ENCODE peak calls at places on chromosomes 3 and 15, in seven cellular contexts. J is upper lobe of left lung, R is cardiac muscle cell, A is fibroblast of lung, S is IMR-90, B is A549, D is mucosa of descending colon. Q is an unnamed sample.

GRCh38 chr3:52236424-52236886 is 2.5 kb downstream of the TWF2 start:
- DNase-seq in J (peak; percentile 20), R (no peak), A (no peak), S (no peak), B (no peak), D (peak; percentile 24), Q (peak; percentile 27)

GRCh38 chr3:100260081-100260684 is 609 bp upstream of the TBC1D23 start:
- DNase-seq in J (no peak), R (peak; percentile 37), A (peak; percentile 71), S (peak; percentile 51), B (no peak), D (peak; percentile 43), Q (peak; percentile 81)

GRCh38 chr15:81216411-81216810 is 19.7 kb downstream of the IL16 start:
- DNase-seq in J (no peak), R (no peak), A (no peak), S (no peak), B (no peak), D (no peak), Q (no peak)

GRCh38 chr3:143207338-143207961 is 87.9 kb downstream of the CHST2 start:
- DNase-seq in J (no peak), R (no peak), A (peak; percentile 91), S (peak; percentile 67), B (peak; percentile 10), D (no peak), Q (no peak)

GRCh38 chr3:193396451-193397244 is 18.1 kb upstream of the ATP13A5 start:
- DNase-seq in J (no peak), R (peak; percentile 28), A (peak; percentile 34), S (no peak), B (no peak), D (no peak), Q (no peak)

GRCh38 chr3:71760140-71760539 is 6.5 kb downstream of the GPR27 start:
- DNase-seq in J (no peak), R (no peak), A (no peak), S (no peak), B (no peak), D (no peak), Q (no peak)

GRCh38 chr3:39108309-39108708 is 829 bp downstream of the TTC21A start:
- DNase-seq in J (no peak), R (no peak), A (no peak), S (no peak), B (no peak), D (no peak), Q (no peak)

GRCh38 chr3:140585828-140586227 is 92.0 kb upstream of the TRIM42 start:
- DNase-seq in J (no peak), R (no peak), A (peak; percentile 98), S (peak; percentile 2), B (no peak), D (no peak), Q (no peak)

GRCh38 chr3:151837057-151837456 is 23.1 kb downstream of the AADAC start:
- DNase-seq in J (peak; percentile 44), R (peak; percentile 22), A (peak; percentile 85), S (peak; percentile 89), B (peak; percentile 97), D (no peak), Q (no peak)

GRCh38 chr15:100714749-100715342 is 112.5 kb downstream of the ASB7 start:
- DNase-seq in J (no peak), R (peak; percentile 74), A (no peak), S (no peak), B (no peak), D (no peak), Q (no peak)

GRCh38 chr15:88023956-88024355 is 232.6 kb downstream of the NTRK3 start:
- DNase-seq in J (no peak), R (no peak), A (peak; percentile 7), S (no peak), B (no peak), D (no peak), Q (no peak)

GRCh38 chr15:52558196-52558595 is 10.6 kb downstream of the ARPP19 start:
- DNase-seq in J (peak; percentile 56), R (no peak), A (peak; percentile 85), S (peak; percentile 78), B (peak; percentile 46), D (no peak), Q (no peak)

GRCh38 chr15:77992356-77993222 is 84.9 kb downstream of the TBC1D2B start:
- DNase-seq in J (no peak), R (peak; percentile 40), A (no peak), S (no peak), B (no peak), D (peak; percentile 23), Q (no peak)

GRCh38 chr3:156024904-156025303 is 95.5 kb upstream of the KCNAB1 start:
- DNase-seq in J (no peak), R (peak; percentile 41), A (peak; percentile 28), S (peak; percentile 8), B (peak; percentile 9), D (no peak), Q (no peak)

GRCh38 chr15:67931861-67932260 is 92.0 kb upstream of the RNU6-1 start:
- DNase-seq in J (peak; percentile 71), R (no peak), A (peak; percentile 44), S (no peak), B (peak; percentile 57), D (no peak), Q (no peak)

GRCh38 chr15:28930476-28931291 is 44.9 kb downstream of the APBA2 start:
- DNase-seq in J (no peak), R (no peak), A (no peak), S (no peak), B (no peak), D (no peak), Q (no peak)

GRCh38 chr3:14780927-14781507 is 37.7 kb upstream of the FGD5 start:
- DNase-seq in J (peak; percentile 50), R (peak; percentile 82), A (peak; percentile 23), S (peak; percentile 30), B (peak; percentile 77), D (peak; percentile 72), Q (peak; percentile 62)

GRCh38 chr3:141093971-141094401 is 42.8 kb downstream of the SPSB4 start:
- DNase-seq in J (no peak), R (no peak), A (peak; percentile 58), S (no peak), B (no peak), D (peak; percentile 40), Q (peak; percentile 54)

GRCh38 chr3:73602171-73602570 is 22.6 kb downstream of the PDZRN3 start:
- DNase-seq in J (no peak), R (no peak), A (peak; percentile 95), S (peak; percentile 94), B (no peak), D (no peak), Q (no peak)

GRCh38 chr3:32421991-32422859 is 30.6 kb downstream of the CMTM7 start:
- DNase-seq in J (peak; percentile 95), R (no peak), A (peak; percentile 88), S (peak; percentile 73), B (peak; percentile 38), D (peak; percentile 90), Q (peak; percentile 82)

GRCh38 chr15:60507596-60508424 is 28.9 kb upstream of the ICE2 start:
- DNase-seq in J (peak; percentile 48), R (peak; percentile 52), A (peak; percentile 57), S (peak; percentile 77), B (peak; percentile 75), D (no peak), Q (no peak)

GRCh38 chr15:89724621-89725020 is 26.4 kb downstream of the MESP1 start:
- DNase-seq in J (no peak), R (no peak), A (no peak), S (no peak), B (no peak), D (no peak), Q (no peak)

GRCh38 chr15:89728254-89728653 is 22.8 kb downstream of the MESP1 start:
- DNase-seq in J (no peak), R (no peak), A (peak; percentile 17), S (no peak), B (no peak), D (no peak), Q (no peak)

GRCh38 chr15:89723031-89723430 is 28.0 kb downstream of the MESP1 start:
- DNase-seq in J (no peak), R (no peak), A (no peak), S (no peak), B (no peak), D (no peak), Q (no peak)

DNA sequence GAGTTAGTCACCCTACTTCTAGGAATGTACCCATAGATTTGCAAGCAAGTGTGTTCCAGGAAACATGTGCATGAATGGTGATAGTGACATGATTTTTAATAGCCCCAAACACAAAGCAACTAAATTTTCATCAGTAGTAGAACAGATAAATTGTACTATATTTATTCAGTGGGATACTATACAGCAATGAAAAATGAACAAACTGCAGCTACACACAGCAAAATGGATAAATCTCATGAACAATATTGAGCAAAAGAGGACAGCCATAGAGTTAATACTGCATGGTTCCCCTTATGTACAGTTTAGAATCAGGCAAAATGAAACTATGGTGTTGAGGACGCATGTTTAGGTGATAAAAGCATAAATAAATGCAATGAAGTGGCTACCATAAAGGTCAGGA is 26.0 kb downstream of the MESP1 start:
- DNase-seq in J (no peak), R (no peak), A (no peak), S (no peak), B (no peak), D (no peak), Q (no peak)
- TF ChIP-seq CTCF in J (no peak), R (no peak), A (no peak), S (no peak), B (no peak), D (no peak), Q (no peak)

GRCh38 chr15:99454941-99455795 is 110.6 kb upstream of the MEF2A start:
- DNase-seq in J (peak; percentile 86), R (peak; percentile 94), A (peak; percentile 98), S (peak; percentile 98), B (peak; percentile 19), D (peak; percentile 51), Q (peak; percentile 87)
- H3K4me1 ChIP-seq in J (peaks cover 55% of the 10 kb centered on the region), R (peaks cover 36% of the 10 kb centered on the region), A (peaks cover 30% of the 10 kb centered on the region), S (peaks cover 33% of the 10 kb centered on the region), B (no peaks in the 10 kb centered on the region), D (peaks cover 8% of the 10 kb centered on the region), Q (peaks cover 32% of the 10 kb centered on the region)

DNA sequence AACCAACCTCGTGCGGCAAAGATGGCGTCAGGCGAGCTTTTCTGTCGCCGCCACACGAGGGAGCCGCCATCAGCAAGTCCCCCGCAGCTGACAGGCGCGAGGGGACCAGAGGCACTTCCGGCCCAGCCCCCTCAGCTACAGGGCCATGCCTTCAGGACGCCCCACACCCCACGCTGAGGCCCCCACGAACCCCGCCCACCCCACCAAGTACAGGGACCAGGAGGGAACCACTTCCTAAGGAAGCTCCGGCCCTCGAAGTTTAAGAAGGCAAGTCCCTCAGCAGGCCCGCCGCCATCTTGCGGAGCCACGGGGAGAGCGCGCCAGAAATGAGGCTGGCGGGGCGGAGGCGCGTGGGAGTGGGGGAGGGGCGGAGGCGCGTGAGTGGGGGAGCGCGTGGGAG is 790 bp downstream of the DAZL start:
- DNase-seq in J (no peak), R (no peak), A (no peak), S (no peak), B (no peak), D (no peak), Q (no peak)
- TF ChIP-seq CTCF in J (no peak), R (no peak), A (no peak), S (no peak), B (no peak), D (no peak), Q (no peak)

GRCh38 chr3:159928071-159928491 is 60.6 kb upstream of the IL12A start:
- DNase-seq in J (no peak), R (peak; percentile 14), A (peak; percentile 40), S (peak; percentile 45), B (peak; percentile 21), D (no peak), Q (no peak)
- H3K4me1 ChIP-seq in J (peaks cover 3% of the 10 kb centered on the region), R (no peaks in the 10 kb centered on the region), A (peaks cover 18% of the 10 kb centered on the region), S (peaks cover 24% of the 10 kb centered on the region), B (peaks cover 25% of the 10 kb centered on the region), D (peaks cover 9% of the 10 kb centered on the region), Q (no peaks in the 10 kb centered on the region)